ENCODE peak calls at places on chromosomes 4 and X, in six cellular contexts. One of them, this sample, is unnamed.

GRCh38 chrX:43939187-43939926 is 33.8 kb downstream of the NDP start:
- DNase-seq in sigmoid colon: no peak
- DNase-seq in amniotic epithelial cell: peak; percentile 0
- DNase-seq in COR-L47: no peak
- DNase-seq in EL: no peak
- DNase-seq in NAMALWA: no peak
- DNase-seq in this sample: no peak

GRCh38 chr4:153799708-153800074 is 10.8 kb upstream of the SFRP2 start:
- DNase-seq in sigmoid colon: peak; percentile 65
- DNase-seq in amniotic epithelial cell: no peak
- DNase-seq in COR-L47: no peak
- DNase-seq in EL: no peak
- DNase-seq in NAMALWA: no peak
- DNase-seq in this sample: no peak

GRCh38 chr4:176400816-176401461 is 81.2 kb downstream of the SPCS3 start:
- DNase-seq in sigmoid colon: no peak
- DNase-seq in amniotic epithelial cell: peak; percentile 84
- DNase-seq in COR-L47: no peak
- DNase-seq in EL: peak; percentile 87
- DNase-seq in NAMALWA: no peak
- DNase-seq in this sample: no peak

GRCh38 chr4:10212901-10213300 is 96.3 kb upstream of the WDR1 start:
- DNase-seq in sigmoid colon: no peak
- DNase-seq in amniotic epithelial cell: no peak
- DNase-seq in COR-L47: no peak
- DNase-seq in EL: no peak
- DNase-seq in NAMALWA: no peak
- DNase-seq in this sample: no peak

GRCh38 chr4:101192244-101192643 is 155.1 kb downstream of the PPP3CA start:
- DNase-seq in sigmoid colon: no peak
- DNase-seq in amniotic epithelial cell: peak; percentile 40
- DNase-seq in COR-L47: no peak
- DNase-seq in EL: no peak
- DNase-seq in NAMALWA: no peak
- DNase-seq in this sample: no peak

GRCh38 chrX:48961585-48962091 is 4.2 kb upstream of the OTUD5 start:
- DNase-seq in sigmoid colon: no peak
- DNase-seq in amniotic epithelial cell: peak; percentile 78
- DNase-seq in COR-L47: no peak
- DNase-seq in EL: no peak
- DNase-seq in NAMALWA: peak; percentile 46
- DNase-seq in this sample: no peak

GRCh38 chr4:5773271-5773555 is 62.2 kb downstream of the EVC start:
- DNase-seq in sigmoid colon: peak; percentile 19
- DNase-seq in amniotic epithelial cell: no peak
- DNase-seq in COR-L47: no peak
- DNase-seq in EL: no peak
- DNase-seq in NAMALWA: no peak
- DNase-seq in this sample: no peak

GRCh38 chr4:153651041-153651960 is 32.8 kb upstream of the TLR2 start:
- DNase-seq in sigmoid colon: peak; percentile 80
- DNase-seq in amniotic epithelial cell: no peak
- DNase-seq in COR-L47: peak; percentile 17
- DNase-seq in EL: no peak
- DNase-seq in NAMALWA: no peak
- DNase-seq in this sample: no peak

GRCh38 chrX:28312965-28313364 is 274.3 kb upstream of the IL1RAPL1 start:
- DNase-seq in sigmoid colon: no peak
- DNase-seq in amniotic epithelial cell: no peak
- DNase-seq in COR-L47: no peak
- DNase-seq in EL: no peak
- DNase-seq in NAMALWA: no peak
- DNase-seq in this sample: no peak

GRCh38 chr4:90357117-90357710 is 230.0 kb downstream of the CCSER1 start:
- DNase-seq in sigmoid colon: no peak
- DNase-seq in amniotic epithelial cell: peak; percentile 78
- DNase-seq in COR-L47: peak; percentile 25
- DNase-seq in EL: peak; percentile 12
- DNase-seq in NAMALWA: peak; percentile 62
- DNase-seq in this sample: no peak

GRCh38 chr4:126247409-126247808 is 932.7 kb downstream of the FAT4 start:
- DNase-seq in sigmoid colon: no peak
- DNase-seq in amniotic epithelial cell: no peak
- DNase-seq in COR-L47: no peak
- DNase-seq in EL: no peak
- DNase-seq in NAMALWA: no peak
- DNase-seq in this sample: no peak

GRCh38 chrX:16524327-16524726 is 125.6 kb upstream of the S100G start:
- DNase-seq in sigmoid colon: no peak
- DNase-seq in amniotic epithelial cell: no peak
- DNase-seq in COR-L47: no peak
- DNase-seq in EL: no peak
- DNase-seq in NAMALWA: no peak
- DNase-seq in this sample: no peak

GRCh38 chrX:9369802-9370291 is 95.0 kb upstream of the TBL1X start:
- DNase-seq in sigmoid colon: no peak
- DNase-seq in amniotic epithelial cell: peak; percentile 69
- DNase-seq in COR-L47: no peak
- DNase-seq in EL: no peak
- DNase-seq in NAMALWA: no peak
- DNase-seq in this sample: no peak